ENCODE peak calls at places on chromosomes 13 and 19, in eight cellular contexts. F is AG10803, G is foreskin fibroblast, N is thoracic aorta, E is B cell, A is esophagus squamous epithelium, H is fibroblast of the aortic adventitia, U is GM20000. O is an unnamed sample.
A peak's percentile ranks its signal among the peaks of the same experiment; 100 is the strongest.

GRCh38 chr19:51386882-51387520 is 773 bp downstream of the LIM2 start:
- DNase-seq in F (no peak), A (no peak), H (no peak), N (no peak), E (no peak), U (no peak), G (no peak), O (no peak)

GRCh38 chr13:99218545-99218944 is 17.9 kb downstream of the UBAC2 start:
- DNase-seq in N (no peak), F (no peak), H (peak; percentile 10), E (no peak), A (no peak), G (no peak), U (no peak), O (no peak)

GRCh38 chr13:106100261-106100919 is 435.1 kb downstream of the EFNB2 start:
- DNase-seq in H (no peak), G (no peak), E (no peak), F (no peak), N (no peak), U (peak; percentile 5), A (no peak), O (no peak)

GRCh38 chr13:84126671-84127171 is 244.4 kb upstream of the SLITRK1 start:
- DNase-seq in F (no peak), U (no peak), A (no peak), N (no peak), H (no peak), G (no peak), E (no peak), O (no peak)

GRCh38 chr13:42041017-42041683 is 7.3 kb upstream of the DGKH start:
- DNase-seq in G (no peak), E (no peak), F (peak; percentile 45), A (no peak), H (peak; percentile 54), U (peak; percentile 56), N (no peak), O (no peak)

GRCh38 chr13:18959996-18960395 is 221.6 kb downstream of the TUBA3C start:
- DNase-seq in G (no peak), U (no peak), A (no peak), H (no peak), N (no peak), E (no peak), F (no peak), O (no peak)

GRCh38 chr19:18718015-18718526 is 34.6 kb downstream of the CRTC1 start:
- DNase-seq in E (no peak), A (no peak), G (no peak), N (no peak), F (no peak), H (peak; percentile 5), U (no peak), O (no peak)

GRCh38 chr13:113816925-113817859 is 46.7 kb downstream of the GAS6 start:
- DNase-seq in A (peak; percentile 59), E (peak; percentile 75), G (peak; percentile 91), F (peak; percentile 98), H (peak; percentile 84), U (peak; percentile 90), N (peak; percentile 89), O (no peak)

GRCh38 chr19:35446194-35446593 is 1.9 kb upstream of the FFAR2 start:
- DNase-seq in G (no peak), E (no peak), U (peak; percentile 61), H (no peak), F (no peak), A (no peak), N (no peak), O (no peak)

GRCh38 chr19:23436318-23436717 is 41.0 kb upstream of the ZNF91 start:
- DNase-seq in A (no peak), N (no peak), H (no peak), F (no peak), G (no peak), U (no peak), E (no peak), O (no peak)

GRCh38 chr13:111225810-111226546 is 94.5 kb upstream of the TEX29 start:
- DNase-seq in G (no peak), A (no peak), N (no peak), H (no peak), E (no peak), U (no peak), F (no peak), O (no peak)
- TF ChIP-seq CTCF in G (no peak), A (no peak), N (no peak), H (no peak), E (no peak), U (no peak), F (no peak), O (no peak)

GRCh38 chr19:33194527-33194883 is 375 bp downstream of the LRP3 start:
- DNase-seq in G (no peak), H (no peak), F (no peak), U (no peak), N (no peak), E (no peak), A (no peak), O (no peak)

GRCh38 chr19:33193269-33193863 is 764 bp upstream of the LRP3 start:
- DNase-seq in U (no peak), H (no peak), F (no peak), G (no peak), N (no peak), E (no peak), A (no peak), O (no peak)

GRCh38 chr19:33191501-33191900 is 2.6 kb upstream of the LRP3 start:
- DNase-seq in F (no peak), A (no peak), U (no peak), E (no peak), G (no peak), H (no peak), N (no peak), O (no peak)

GRCh38 chr19:33193864-33194362 is at the start of gene LRP3:
- DNase-seq in H (peak; percentile 12), U (no peak), N (no peak), A (no peak), G (no peak), F (peak; percentile 20), E (no peak), O (no peak)

DNA sequence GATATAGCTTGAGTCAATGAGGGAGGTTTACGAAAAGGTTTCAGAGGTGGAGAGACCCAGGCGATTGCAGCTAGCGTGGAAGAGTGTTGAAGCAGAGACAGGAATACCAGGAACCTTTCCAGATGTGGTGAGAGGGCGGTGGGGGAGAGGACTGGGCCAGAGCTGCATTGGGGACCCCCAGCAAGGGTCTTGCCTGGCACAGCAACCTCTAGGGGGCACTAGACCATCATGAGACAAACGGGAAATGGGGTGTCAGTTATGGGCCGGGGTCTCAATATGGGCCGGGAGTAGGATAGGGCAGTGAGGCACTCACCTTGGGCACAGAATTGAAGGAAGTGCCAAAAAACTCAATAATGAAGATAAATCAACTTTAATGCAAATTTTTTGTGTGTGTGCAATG is 2.1 kb upstream of the LRP3 start:
- DNase-seq in F (no peak), H (no peak), N (no peak), E (no peak), A (no peak), G (no peak), U (no peak), O (no peak)
- TF ChIP-seq CTCF in F (no peak), H (no peak), N (no peak), E (no peak), A (no peak), G (peak; percentile 13), U (no peak), O (peak; percentile 31)

GRCh38 chr19:38649305-38650179 is 2.1 kb downstream of the ACTN4 start:
- DNase-seq in E (no peak), G (no peak), N (no peak), H (peak; percentile 41), A (no peak), U (no peak), F (no peak), O (no peak)

GRCh38 chr19:38648789-38649304 is 1.4 kb downstream of the ACTN4 start:
- DNase-seq in N (no peak), H (no peak), G (no peak), A (no peak), E (no peak), F (no peak), U (no peak), O (no peak)

GRCh38 chr19:38650180-38650775 is 2.8 kb downstream of the ACTN4 start:
- DNase-seq in A (no peak), U (no peak), G (no peak), F (no peak), H (no peak), N (no peak), E (no peak), O (no peak)

GRCh38 chr19:38653028-38653571 is 5.7 kb downstream of the ACTN4 start:
- DNase-seq in U (no peak), H (peak; percentile 85), N (no peak), F (peak; percentile 76), E (no peak), A (no peak), G (no peak), O (no peak)

GRCh38 chr19:38650911-38651584 is 3.6 kb downstream of the ACTN4 start:
- DNase-seq in E (no peak), G (peak; percentile 95), N (no peak), F (peak; percentile 95), U (no peak), A (no peak), H (peak; percentile 99), O (no peak)
- TF ChIP-seq CTCF in E (no peak), G (no peak), N (peak; percentile 44), F (peak; percentile 28), U (no peak), A (no peak), H (peak; percentile 45), O (no peak)

DNA sequence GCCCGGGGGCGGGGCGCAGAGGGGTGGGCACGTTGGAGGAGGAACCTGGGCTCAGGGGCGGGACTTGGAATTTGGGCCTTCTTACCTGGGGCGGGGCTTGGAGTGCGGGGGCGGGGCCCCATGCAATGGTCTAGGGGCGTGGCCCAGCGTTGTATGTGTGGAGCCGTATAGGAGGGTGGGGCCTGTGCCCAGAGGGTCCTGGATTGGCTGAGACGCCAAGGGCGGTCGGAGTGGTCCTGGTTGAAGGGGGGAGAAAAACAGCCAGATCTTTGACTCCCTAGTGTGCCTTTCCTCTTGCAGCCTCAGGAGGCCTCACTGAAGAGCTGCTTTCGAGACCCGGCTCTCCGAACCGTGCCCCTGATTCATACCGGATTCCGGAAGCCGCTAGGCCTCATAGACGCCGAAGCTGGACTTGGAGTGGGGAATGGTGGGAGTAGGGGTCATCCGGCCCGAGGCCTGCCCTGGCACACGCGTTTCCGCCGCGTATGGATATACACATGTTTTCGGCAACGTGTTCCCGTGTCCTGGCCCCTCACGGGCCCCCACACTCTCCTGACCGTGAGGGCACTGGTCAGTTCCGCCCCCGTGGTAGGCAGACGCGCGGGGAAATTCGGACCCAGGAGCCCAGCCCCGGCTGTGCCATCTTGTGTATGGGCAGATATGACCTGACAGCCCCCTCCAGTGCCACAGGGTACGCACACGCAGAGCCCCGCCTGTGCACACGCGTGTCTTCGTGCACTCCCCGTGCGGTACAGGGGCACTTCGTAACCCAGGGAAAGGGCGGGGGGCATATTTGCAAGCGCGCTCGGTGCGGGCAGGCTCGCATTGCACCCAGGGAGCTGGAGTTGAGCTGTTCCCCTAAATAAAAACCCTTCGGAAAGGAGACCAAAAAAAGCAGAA is 661 bp upstream of the PRR12 start:
- DNase-seq in F (peak; percentile 96), E (peak; percentile 98), G (peak; percentile 97), A (peak; percentile 89), H (peak; percentile 96), U (peak; percentile 94), N (peak; percentile 95), O (peak; percentile 96)
- TF ChIP-seq CTCF in F (no peak), E (peak; percentile 13), G (no peak), A (no peak), H (peak; percentile 37), U (no peak), N (peak; percentile 8), O (no peak)